ENCODE peak calls at places on chromosomes 1 and 21, in six cellular contexts. One of them, this sample, is unnamed.
A peak's percentile ranks its signal among the peaks of the same experiment; 100 is the strongest.

GRCh38 chr1:65165269-65166002 is 17.4 kb downstream of the AK4 start:
- DNase-seq in HTR-8/SVneo: no peak
- DNase-seq in AG08395: no peak
- DNase-seq in mesothelial cell of epicardium: no peak
- DNase-seq in activated T-cell treated with anti-CD3 and anti-CD28 coated beads for 1 hour: no peak
- DNase-seq in stomach: no peak
- DNase-seq in this sample: no peak

GRCh38 chr1:231157311-231157710 is 4.5 kb upstream of the TRIM67 start:
- DNase-seq in HTR-8/SVneo: no peak
- DNase-seq in AG08395: no peak
- DNase-seq in mesothelial cell of epicardium: no peak
- DNase-seq in activated T-cell treated with anti-CD3 and anti-CD28 coated beads for 1 hour: no peak
- DNase-seq in stomach: no peak
- DNase-seq in this sample: no peak

GRCh38 chr1:119743776-119744597 is 24.7 kb downstream of the HMGCS2 start:
- DNase-seq in HTR-8/SVneo: peak; percentile 62
- DNase-seq in AG08395: peak; percentile 83
- DNase-seq in mesothelial cell of epicardium: no peak
- DNase-seq in activated T-cell treated with anti-CD3 and anti-CD28 coated beads for 1 hour: peak; percentile 26
- DNase-seq in stomach: peak; percentile 73
- DNase-seq in this sample: peak; percentile 71

GRCh38 chr1:38570576-38570975 is 289.0 kb downstream of the RRAGC start:
- DNase-seq in HTR-8/SVneo: no peak
- DNase-seq in AG08395: no peak
- DNase-seq in mesothelial cell of epicardium: no peak
- DNase-seq in activated T-cell treated with anti-CD3 and anti-CD28 coated beads for 1 hour: no peak
- DNase-seq in stomach: no peak
- DNase-seq in this sample: no peak

GRCh38 chr1:31961536-31961935 is 23.4 kb upstream of the PTP4A2 start:
- DNase-seq in HTR-8/SVneo: no peak
- DNase-seq in AG08395: no peak
- DNase-seq in mesothelial cell of epicardium: no peak
- DNase-seq in activated T-cell treated with anti-CD3 and anti-CD28 coated beads for 1 hour: no peak
- DNase-seq in stomach: no peak
- DNase-seq in this sample: no peak

GRCh38 chr1:6872573-6873261 is 87.5 kb downstream of the CAMTA1 start:
- DNase-seq in HTR-8/SVneo: no peak
- DNase-seq in AG08395: no peak
- DNase-seq in mesothelial cell of epicardium: no peak
- DNase-seq in activated T-cell treated with anti-CD3 and anti-CD28 coated beads for 1 hour: no peak
- DNase-seq in stomach: no peak
- DNase-seq in this sample: no peak

GRCh38 chr1:248847181-248847955 is 9.3 kb downstream of the ZNF672 start:
- DNase-seq in HTR-8/SVneo: no peak
- DNase-seq in AG08395: no peak
- DNase-seq in mesothelial cell of epicardium: no peak
- DNase-seq in activated T-cell treated with anti-CD3 and anti-CD28 coated beads for 1 hour: no peak
- DNase-seq in stomach: no peak
- DNase-seq in this sample: no peak

GRCh38 chr1:202002447-202002846 is 7.9 kb upstream of the ELF3 start:
- DNase-seq in HTR-8/SVneo: no peak
- DNase-seq in AG08395: no peak
- DNase-seq in mesothelial cell of epicardium: no peak
- DNase-seq in activated T-cell treated with anti-CD3 and anti-CD28 coated beads for 1 hour: no peak
- DNase-seq in stomach: no peak
- DNase-seq in this sample: no peak

GRCh38 chr1:10064416-10065343 is 31.9 kb downstream of the UBE4B start:
- DNase-seq in HTR-8/SVneo: no peak
- DNase-seq in AG08395: no peak
- DNase-seq in mesothelial cell of epicardium: no peak
- DNase-seq in activated T-cell treated with anti-CD3 and anti-CD28 coated beads for 1 hour: no peak
- DNase-seq in stomach: no peak
- DNase-seq in this sample: no peak

GRCh38 chr1:19416145-19416544 is 69.2 kb downstream of the CAPZB start:
- DNase-seq in HTR-8/SVneo: no peak
- DNase-seq in AG08395: no peak
- DNase-seq in mesothelial cell of epicardium: no peak
- DNase-seq in activated T-cell treated with anti-CD3 and anti-CD28 coated beads for 1 hour: no peak
- DNase-seq in stomach: no peak
- DNase-seq in this sample: no peak

GRCh38 chr1:74712863-74713262 is 20.0 kb downstream of the CRYZ start:
- DNase-seq in HTR-8/SVneo: no peak
- DNase-seq in AG08395: no peak
- DNase-seq in mesothelial cell of epicardium: no peak
- DNase-seq in activated T-cell treated with anti-CD3 and anti-CD28 coated beads for 1 hour: no peak
- DNase-seq in stomach: no peak
- DNase-seq in this sample: no peak

GRCh38 chr1:5707566-5708178 is 284.6 kb downstream of the NPHP4 start:
- DNase-seq in HTR-8/SVneo: no peak
- DNase-seq in AG08395: no peak
- DNase-seq in mesothelial cell of epicardium: no peak
- DNase-seq in activated T-cell treated with anti-CD3 and anti-CD28 coated beads for 1 hour: no peak
- DNase-seq in stomach: no peak
- DNase-seq in this sample: peak; percentile 2

GRCh38 chr1:66182551-66183178 is 351.3 kb upstream of the SGIP1 start:
- DNase-seq in HTR-8/SVneo: peak; percentile 33
- DNase-seq in AG08395: peak; percentile 46
- DNase-seq in mesothelial cell of epicardium: no peak
- DNase-seq in activated T-cell treated with anti-CD3 and anti-CD28 coated beads for 1 hour: no peak
- DNase-seq in stomach: no peak
- DNase-seq in this sample: no peak

GRCh38 chr1:185260611-185261010 is 56.4 kb downstream of the IVNS1ABP start:
- DNase-seq in HTR-8/SVneo: no peak
- DNase-seq in AG08395: no peak
- DNase-seq in mesothelial cell of epicardium: no peak
- DNase-seq in activated T-cell treated with anti-CD3 and anti-CD28 coated beads for 1 hour: no peak
- DNase-seq in stomach: no peak
- DNase-seq in this sample: no peak

GRCh38 chr1:206570529-206570928 is 41.7 kb downstream of the EIF2D start:
- DNase-seq in HTR-8/SVneo: no peak
- DNase-seq in AG08395: no peak
- DNase-seq in mesothelial cell of epicardium: no peak
- DNase-seq in activated T-cell treated with anti-CD3 and anti-CD28 coated beads for 1 hour: no peak
- DNase-seq in stomach: no peak
- DNase-seq in this sample: no peak

GRCh38 chr21:27759091-27759659 is 792.3 kb upstream of the ADAMTS5 start:
- DNase-seq in HTR-8/SVneo: peak; percentile 17
- DNase-seq in AG08395: peak; percentile 14
- DNase-seq in mesothelial cell of epicardium: no peak
- DNase-seq in activated T-cell treated with anti-CD3 and anti-CD28 coated beads for 1 hour: no peak
- DNase-seq in stomach: no peak
- DNase-seq in this sample: no peak

GRCh38 chr1:76989976-76990375 is 122.7 kb downstream of the ST6GALNAC5 start:
- DNase-seq in HTR-8/SVneo: no peak
- DNase-seq in AG08395: no peak
- DNase-seq in mesothelial cell of epicardium: no peak
- DNase-seq in activated T-cell treated with anti-CD3 and anti-CD28 coated beads for 1 hour: no peak
- DNase-seq in stomach: no peak
- DNase-seq in this sample: no peak

GRCh38 chr1:60108223-60108622 is 34.7 kb upstream of the C1orf87 start:
- DNase-seq in HTR-8/SVneo: no peak
- DNase-seq in AG08395: no peak
- DNase-seq in mesothelial cell of epicardium: no peak
- DNase-seq in activated T-cell treated with anti-CD3 and anti-CD28 coated beads for 1 hour: no peak
- DNase-seq in stomach: no peak
- DNase-seq in this sample: no peak

This sample was measured in LoVo.